ENCODE peak calls at places on chromosomes 5 and 9, in five cellular contexts. G, J, H, F and U are unnamed samples.

GRCh38 chr5:152547202-152547601 is 142.1 kb upstream of the NMUR2 start:
- DNase-seq in G (no peak), H (no peak), J (no peak), F (no peak), U (no peak)

GRCh38 chr9:117725426-117725887 is 21.3 kb downstream of the TLR4 start:
- DNase-seq in G (peak; percentile 47), F (no peak), J (no peak), H (peak; percentile 69), U (no peak)

GRCh38 chr5:45017568-45017967 is 208.8 kb downstream of the MRPS30 start:
- DNase-seq in H (no peak), G (no peak), F (no peak), J (no peak), U (no peak)

GRCh38 chr5:148791334-148791667 is 35.1 kb upstream of the ADRB2 start:
- DNase-seq in J (no peak), H (no peak), F (no peak), G (no peak), U (no peak)

GRCh38 chr5:179238628-179238970 is 106.7 kb downstream of the ADAMTS2 start:
- DNase-seq in H (no peak), F (no peak), G (no peak), J (no peak), U (no peak)

GRCh38 chr5:78361226-78361993 is 993 bp downstream of the SCAMP1 start:
- DNase-seq in J (no peak), G (no peak), F (peak; percentile 35), H (peak; percentile 85), U (peak; percentile 7)

GRCh38 chr9:122099271-122099869 is 6.3 kb upstream of the TTLL11 start:
- DNase-seq in G (no peak), F (peak; percentile 74), H (peak; percentile 84), J (peak; percentile 96), U (peak; percentile 85)

GRCh38 chr9:17222932-17223331 is 88.1 kb downstream of the CNTLN start:
- DNase-seq in H (no peak), G (no peak), J (no peak), F (no peak), U (no peak)

GRCh38 chr9:109640232-109641078 is 139.5 kb upstream of the PALM2AKAP2 start:
- DNase-seq in J (peak; percentile 84), H (peak; percentile 52), G (no peak), F (peak; percentile 50), U (peak; percentile 90)

GRCh38 chr5:124841829-124842712 is 95.6 kb upstream of the ZNF608 start:
- DNase-seq in J (no peak), G (no peak), H (peak; percentile 66), F (no peak), U (no peak)

GRCh38 chr9:94082956-94083355 is 1.3 kb upstream of the PTPDC1 start:
- DNase-seq in F (no peak), G (no peak), H (peak; percentile 71), J (no peak), U (no peak)

GRCh38 chr9:90741036-90741435 is 60.6 kb upstream of the SYK start:
- DNase-seq in H (no peak), F (no peak), J (no peak), G (no peak), U (no peak)

GRCh38 chr9:129131300-129132145 is 20.3 kb downstream of the PTPA start:
- DNase-seq in G (no peak), F (peak; percentile 81), H (peak; percentile 75), J (peak; percentile 94), U (peak; percentile 89)

GRCh38 chr9:129338701-129339445 is 160.8 kb upstream of the IER5L start:
- DNase-seq in H (peak; percentile 51), F (no peak), J (no peak), G (no peak), U (no peak)

GRCh38 chr5:67620386-67621039 is 423.9 kb upstream of the CD180 start:
- DNase-seq in H (no peak), F (no peak), J (no peak), G (no peak), U (no peak)

GRCh38 chr5:149341846-149342245 is 3.5 kb upstream of the GRPEL2 start:
- DNase-seq in H (no peak), F (no peak), J (no peak), G (no peak), U (no peak)

GRCh38 chr5:65338606-65339151 is 143.0 kb downstream of the ADAMTS6 start:
- DNase-seq in J (no peak), G (no peak), F (no peak), H (no peak), U (no peak)

GRCh38 chr5:43192558-43193170 is 639 bp downstream of the NIM1K start:
- DNase-seq in H (peak; percentile 35), F (peak; percentile 5), G (no peak), J (peak; percentile 83), U (peak; percentile 23)

GRCh38 chr9:98173181-98173580 is 19.3 kb downstream of the CORO2A start:
- DNase-seq in J (no peak), H (no peak), F (no peak), G (no peak), U (no peak)

GRCh38 chr5:83895860-83896259 is 175.2 kb upstream of the HAPLN1 start:
- DNase-seq in F (no peak), J (no peak), H (no peak), G (no peak), U (no peak)

GRCh38 chr9:87514136-87514535 is 16.5 kb downstream of the DAPK1 start:
- DNase-seq in G (no peak), F (no peak), J (no peak), H (no peak), U (no peak)
- TF ChIP-seq CTCF in G (no peak), F (no peak), J (no peak), H (no peak), U (no peak)

GRCh38 chr5:172869734-172870133 is 35.7 kb downstream of the ERGIC1 start:
- DNase-seq in G (no peak), J (no peak), F (no peak), H (no peak), U (no peak)

GRCh38 chr5:172870261-172870806 is 36.3 kb downstream of the ERGIC1 start:
- DNase-seq in F (no peak), G (peak; percentile 60), H (peak; percentile 86), J (peak; percentile 77), U (no peak)

GRCh38 chr5:172867761-172868435 is 33.8 kb downstream of the ERGIC1 start:
- DNase-seq in J (no peak), H (no peak), F (no peak), G (no peak), U (no peak)

GRCh38 chr5:172868436-172868923 is 34.4 kb downstream of the ERGIC1 start:
- DNase-seq in G (no peak), H (no peak), J (no peak), F (no peak), U (no peak)

DNA sequence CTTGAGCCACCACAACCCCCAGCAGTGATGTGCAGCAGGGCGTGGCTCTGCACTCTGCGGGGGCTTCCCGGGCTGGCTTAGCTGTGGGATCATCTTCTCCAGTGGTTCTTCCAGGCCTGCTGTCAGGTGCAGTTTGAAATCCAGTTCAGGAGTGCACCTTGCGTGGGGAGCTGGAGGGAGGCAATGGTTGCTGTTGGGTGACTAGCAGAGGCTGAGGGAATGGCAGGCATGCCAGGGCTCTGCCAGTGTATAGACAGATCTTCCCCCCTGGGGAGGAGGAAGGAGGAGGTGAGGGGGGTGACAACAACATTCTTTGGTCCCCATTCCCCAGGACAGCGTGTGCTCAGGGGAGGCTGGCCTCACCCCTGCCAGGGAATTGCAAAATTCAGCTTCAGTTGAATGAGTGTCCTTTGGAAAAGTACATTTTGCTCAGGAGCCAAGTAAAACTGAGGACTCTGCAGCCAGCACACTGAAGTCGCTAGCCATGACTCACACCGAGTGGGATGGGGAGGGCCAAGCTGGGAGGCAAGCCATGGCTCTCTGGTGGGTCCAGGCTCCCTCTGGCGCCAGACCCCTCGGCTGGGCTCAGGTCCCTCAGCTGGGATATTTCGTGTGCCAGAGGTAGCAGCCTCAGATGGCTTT is 35.0 kb downstream of the ERGIC1 start:
- DNase-seq in G (peak; percentile 74), F (peak; percentile 54), H (peak; percentile 90), J (peak; percentile 85), U (no peak)
- TF ChIP-seq CTCF in G (peak; percentile 47), F (no peak), H (peak; percentile 56), J (no peak), U (no peak)

DNA sequence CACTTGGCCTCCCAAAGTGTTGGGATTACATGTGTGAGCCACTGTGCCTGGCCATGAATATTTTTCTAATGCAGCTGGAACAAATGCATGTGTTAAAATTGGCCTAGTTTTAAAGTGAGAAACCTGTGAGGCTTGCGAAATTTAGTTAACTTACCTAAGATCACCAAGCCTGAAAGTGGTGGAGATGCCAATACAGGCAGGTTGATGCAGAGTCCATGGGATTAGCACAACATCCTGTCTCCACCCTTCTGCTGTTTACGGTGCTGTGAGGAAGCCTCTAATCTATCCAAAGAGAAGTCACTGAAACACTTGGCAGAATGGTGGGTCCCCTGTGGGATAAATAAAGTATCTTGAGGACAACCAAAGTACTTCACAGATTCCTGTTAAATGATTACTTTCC is 98.2 kb downstream of the PCSK5 start:
- DNase-seq in G (no peak), F (no peak), H (no peak), J (no peak), U (no peak)
- TF ChIP-seq CTCF in G (no peak), F (no peak), H (no peak), J (no peak), U (no peak)

GRCh38 chr5:39148983-39149534 is 70.3 kb downstream of the FYB1 start:
- DNase-seq in H (peak; percentile 33), J (no peak), G (no peak), F (no peak), U (no peak)
- TF ChIP-seq CTCF in H (peak; percentile 34), J (no peak), G (peak; percentile 31), F (no peak), U (peak; percentile 23)

GRCh38 chr5:76715734-76716455 is at the start of gene F2R:
- DNase-seq in G (no peak), J (peak; percentile 87), H (peak; percentile 91), F (peak; percentile 62), U (peak; percentile 82)
- TF ChIP-seq CTCF in G (peak; percentile 34), J (peak; percentile 30), H (peak; percentile 40), F (peak; percentile 77), U (peak; percentile 42)

GRCh38 chr5:77133061-77133758 is 46.1 kb upstream of the ZBED3 start:
- DNase-seq in H (peak; percentile 97), G (peak; percentile 92), F (peak; percentile 61), J (no peak), U (no peak)

GRCh38 chr5:77128411-77129061 is 41.5 kb upstream of the ZBED3 start:
- DNase-seq in F (no peak), J (no peak), G (no peak), H (no peak), U (no peak)

DNA sequence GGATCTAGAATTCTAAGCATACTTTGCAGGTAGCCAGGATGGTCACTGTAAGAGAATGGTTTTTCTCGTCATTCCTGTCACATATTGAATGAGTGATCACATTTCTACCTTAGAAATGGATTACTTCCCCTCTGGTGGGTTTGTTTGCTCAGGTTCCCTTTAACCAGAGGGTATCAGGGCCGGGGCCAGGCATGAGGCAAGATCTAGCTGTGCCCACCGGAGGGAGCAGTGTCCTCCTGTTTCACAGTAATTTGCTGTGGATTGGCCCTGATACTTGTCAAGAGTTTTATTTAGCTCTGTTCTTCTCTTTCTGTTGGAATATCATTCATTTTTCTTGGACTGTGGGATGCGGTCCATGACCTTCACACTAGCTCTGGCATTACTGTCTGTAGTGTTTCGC is 42.3 kb upstream of the ZBED3 start:
- DNase-seq in J (no peak), H (peak; percentile 40), F (peak; percentile 57), G (no peak), U (peak; percentile 52)
- TF ChIP-seq CTCF in J (no peak), H (peak; percentile 50), F (peak; percentile 47), G (peak; percentile 48), U (peak; percentile 44)

GRCh38 chr5:72702881-72703434 is 113.5 kb upstream of the TNPO1 start:
- DNase-seq in H (no peak), F (no peak), J (no peak), G (no peak), U (peak; percentile 11)
- TF ChIP-seq CTCF in H (no peak), F (no peak), J (no peak), G (no peak), U (no peak)